ENCODE peak calls at places on chromosomes 16 and 17, in seven cellular contexts. One of them, this sample, is unnamed.

GRCh38 chr17:80596760-80597608 is 52.3 kb downstream of the RPTOR start:
- DNase-seq in cardiac muscle cell: no peak
- DNase-seq in upper lobe of right lung: no peak
- DNase-seq in A549: no peak
- DNase-seq in endodermal cell: peak; percentile 48
- DNase-seq in OCI-LY7: no peak
- DNase-seq in stomach: no peak
- DNase-seq in this sample: no peak

GRCh38 chr17:11300201-11300600 is 59.2 kb downstream of the SHISA6 start:
- DNase-seq in endodermal cell: no peak
- DNase-seq in OCI-LY7: no peak
- DNase-seq in stomach: no peak
- DNase-seq in cardiac muscle cell: no peak
- DNase-seq in upper lobe of right lung: no peak
- DNase-seq in A549: no peak
- DNase-seq in this sample: no peak

GRCh38 chr16:87305505-87306391 is 11.4 kb downstream of the C16orf95 start:
- DNase-seq in OCI-LY7: no peak
- DNase-seq in stomach: no peak
- DNase-seq in upper lobe of right lung: no peak
- DNase-seq in endodermal cell: peak; percentile 88
- DNase-seq in A549: no peak
- DNase-seq in cardiac muscle cell: no peak
- DNase-seq in this sample: no peak

GRCh38 chr17:10337136-10337535 is 35.7 kb downstream of the MYH13 start:
- DNase-seq in upper lobe of right lung: no peak
- DNase-seq in A549: no peak
- DNase-seq in endodermal cell: no peak
- DNase-seq in stomach: no peak
- DNase-seq in cardiac muscle cell: no peak
- DNase-seq in OCI-LY7: no peak
- DNase-seq in this sample: no peak

GRCh38 chr16:57623251-57624043 is 5.0 kb upstream of the ADGRG1 start:
- DNase-seq in OCI-LY7: no peak
- DNase-seq in upper lobe of right lung: peak; percentile 70
- DNase-seq in cardiac muscle cell: no peak
- DNase-seq in endodermal cell: peak; percentile 80
- DNase-seq in A549: peak; percentile 47
- DNase-seq in stomach: peak; percentile 78
- DNase-seq in this sample: no peak

GRCh38 chr16:85436207-85436606 is 176.9 kb upstream of the GSE1 start:
- DNase-seq in A549: no peak
- DNase-seq in stomach: no peak
- DNase-seq in endodermal cell: peak; percentile 73
- DNase-seq in upper lobe of right lung: no peak
- DNase-seq in OCI-LY7: no peak
- DNase-seq in cardiac muscle cell: no peak
- DNase-seq in this sample: no peak

GRCh38 chr16:14456793-14457481 is 173.1 kb downstream of the PARN start:
- DNase-seq in endodermal cell: no peak
- DNase-seq in stomach: no peak
- DNase-seq in cardiac muscle cell: no peak
- DNase-seq in A549: no peak
- DNase-seq in upper lobe of right lung: no peak
- DNase-seq in OCI-LY7: no peak
- DNase-seq in this sample: no peak

GRCh38 chr17:32009262-32009542 is 2.0 kb downstream of the LRRC37B start:
- DNase-seq in A549: no peak
- DNase-seq in cardiac muscle cell: no peak
- DNase-seq in OCI-LY7: no peak
- DNase-seq in upper lobe of right lung: no peak
- DNase-seq in endodermal cell: no peak
- DNase-seq in stomach: no peak
- DNase-seq in this sample: no peak

GRCh38 chr16:28097500-28097899 is 34.0 kb upstream of the GSG1L start:
- DNase-seq in A549: no peak
- DNase-seq in endodermal cell: no peak
- DNase-seq in OCI-LY7: no peak
- DNase-seq in upper lobe of right lung: peak; percentile 51
- DNase-seq in stomach: no peak
- DNase-seq in cardiac muscle cell: no peak
- DNase-seq in this sample: no peak

GRCh38 chr17:57685499-57686132 is 59.5 kb downstream of the CCDC182 start:
- DNase-seq in stomach: no peak
- DNase-seq in endodermal cell: peak; percentile 51
- DNase-seq in A549: no peak
- DNase-seq in cardiac muscle cell: no peak
- DNase-seq in OCI-LY7: no peak
- DNase-seq in upper lobe of right lung: no peak
- DNase-seq in this sample: no peak

GRCh38 chr17:58373003-58373402 is 21.0 kb upstream of the SUPT4H1 start:
- DNase-seq in stomach: no peak
- DNase-seq in cardiac muscle cell: no peak
- DNase-seq in upper lobe of right lung: no peak
- DNase-seq in A549: no peak
- DNase-seq in endodermal cell: no peak
- DNase-seq in OCI-LY7: no peak
- DNase-seq in this sample: no peak

GRCh38 chr17:19364699-19365498 is 2.4 kb upstream of the B9D1 start:
- DNase-seq in stomach: no peak
- DNase-seq in endodermal cell: peak; percentile 52
- DNase-seq in OCI-LY7: no peak
- DNase-seq in cardiac muscle cell: peak; percentile 53
- DNase-seq in upper lobe of right lung: peak; percentile 54
- DNase-seq in A549: no peak
- DNase-seq in this sample: no peak

GRCh38 chr17:66713533-66714042 is 121.3 kb upstream of the CACNG5 start:
- DNase-seq in A549: no peak
- DNase-seq in upper lobe of right lung: no peak
- DNase-seq in OCI-LY7: no peak
- DNase-seq in endodermal cell: no peak
- DNase-seq in cardiac muscle cell: peak; percentile 68
- DNase-seq in stomach: no peak
- DNase-seq in this sample: no peak

GRCh38 chr17:74979408-74980146 is 7.0 kb upstream of the HID1 start:
- DNase-seq in upper lobe of right lung: no peak
- DNase-seq in stomach: no peak
- DNase-seq in endodermal cell: peak; percentile 43
- DNase-seq in OCI-LY7: no peak
- DNase-seq in A549: no peak
- DNase-seq in cardiac muscle cell: no peak
- DNase-seq in this sample: no peak

GRCh38 chr16:24010440-24011089 is 174.8 kb downstream of the PRKCB start:
- DNase-seq in endodermal cell: peak; percentile 88
- DNase-seq in stomach: peak; percentile 85
- DNase-seq in OCI-LY7: peak; percentile 91
- DNase-seq in upper lobe of right lung: peak; percentile 79
- DNase-seq in A549: peak; percentile 48
- DNase-seq in cardiac muscle cell: peak; percentile 91
- DNase-seq in this sample: peak; percentile 77

GRCh38 chr16:70495425-70496182 is 27.8 kb downstream of the COG4 start:
- DNase-seq in upper lobe of right lung: no peak
- DNase-seq in endodermal cell: no peak
- DNase-seq in A549: no peak
- DNase-seq in stomach: no peak
- DNase-seq in cardiac muscle cell: no peak
- DNase-seq in OCI-LY7: no peak
- DNase-seq in this sample: no peak

GRCh38 chr17:6187836-6188235 is 117.7 kb downstream of the WSCD1 start:
- DNase-seq in upper lobe of right lung: no peak
- DNase-seq in cardiac muscle cell: no peak
- DNase-seq in stomach: no peak
- DNase-seq in endodermal cell: peak; percentile 47
- DNase-seq in A549: no peak
- DNase-seq in OCI-LY7: no peak
- DNase-seq in this sample: no peak

GRCh38 chr16:88002211-88002610 is 51.0 kb downstream of the BANP start:
- DNase-seq in endodermal cell: no peak
- DNase-seq in upper lobe of right lung: no peak
- DNase-seq in A549: no peak
- DNase-seq in OCI-LY7: no peak
- DNase-seq in stomach: peak; percentile 13
- DNase-seq in cardiac muscle cell: no peak
- DNase-seq in this sample: no peak

GRCh38 chr16:14405611-14406537 is 224.2 kb downstream of the PARN start:
- DNase-seq in endodermal cell: peak; percentile 97
- DNase-seq in OCI-LY7: peak; percentile 78
- DNase-seq in upper lobe of right lung: no peak
- DNase-seq in A549: no peak
- DNase-seq in stomach: peak; percentile 33
- DNase-seq in cardiac muscle cell: peak; percentile 36
- DNase-seq in this sample: no peak

GRCh38 chr16:56606071-56606687 is 2.2 kb upstream of the MT2A start:
- DNase-seq in endodermal cell: no peak
- DNase-seq in stomach: no peak
- DNase-seq in OCI-LY7: no peak
- DNase-seq in A549: peak; percentile 51
- DNase-seq in cardiac muscle cell: no peak
- DNase-seq in upper lobe of right lung: no peak
- DNase-seq in this sample: no peak

DNA sequence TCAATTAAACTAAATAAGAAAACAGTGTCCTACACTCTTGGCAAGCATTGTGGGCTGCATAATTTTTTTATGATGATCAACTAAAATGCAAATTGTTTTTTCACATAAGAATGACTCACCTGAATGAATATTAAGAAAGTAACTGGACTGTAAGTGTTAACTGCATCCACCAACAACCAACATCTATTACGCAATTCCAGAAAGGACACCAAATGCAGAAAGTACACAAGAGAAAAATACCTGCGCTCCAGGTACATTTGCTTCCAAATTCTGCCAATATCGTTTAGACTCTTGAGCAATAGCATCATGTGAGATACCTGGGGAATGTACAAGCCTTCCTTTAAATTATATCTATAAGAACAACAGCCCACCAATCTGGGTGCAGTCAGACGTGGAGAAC is 19.8 kb upstream of the TXNDC11 start:
- DNase-seq in A549: no peak
- DNase-seq in stomach: no peak
- DNase-seq in upper lobe of right lung: no peak
- DNase-seq in cardiac muscle cell: no peak
- DNase-seq in endodermal cell: no peak
- DNase-seq in OCI-LY7: no peak
- DNase-seq in this sample: no peak
- H3K4me1 ChIP-seq in A549: peaks cover 20% of the 10 kb centered on the region
- H3K4me1 ChIP-seq in stomach: peaks cover 26% of the 10 kb centered on the region
- H3K4me1 ChIP-seq in upper lobe of right lung: peaks cover 17% of the 10 kb centered on the region
- H3K4me1 ChIP-seq in cardiac muscle cell: no peaks in the 10 kb centered on the region
- H3K4me1 ChIP-seq in endodermal cell: no peaks in the 10 kb centered on the region
- H3K4me1 ChIP-seq in OCI-LY7: peaks cover 4% of the 10 kb centered on the region
- H3K4me1 ChIP-seq in this sample: no peaks in the 10 kb centered on the region

GRCh38 chr17:5181509-5182305 is 10.0 kb downstream of the ZNF594 start:
- DNase-seq in stomach: no peak
- DNase-seq in A549: no peak
- DNase-seq in upper lobe of right lung: no peak
- DNase-seq in OCI-LY7: no peak
- DNase-seq in endodermal cell: peak; percentile 3
- DNase-seq in cardiac muscle cell: no peak
- DNase-seq in this sample: no peak
- H3K9me3 ChIP-seq in stomach: peaks cover 100% of the 10 kb centered on the region
- H3K9me3 ChIP-seq in A549: peaks cover 100% of the 10 kb centered on the region
- H3K9me3 ChIP-seq in upper lobe of right lung: peaks cover 88% of the 10 kb centered on the region
- H3K9me3 ChIP-seq in OCI-LY7: peaks cover 39% of the 10 kb centered on the region
- H3K9me3 ChIP-seq in endodermal cell: peaks cover 98% of the 10 kb centered on the region
- H3K9me3 ChIP-seq in cardiac muscle cell: peaks cover 13% of the 10 kb centered on the region
- H3K9me3 ChIP-seq in this sample: peaks cover 35% of the 10 kb centered on the region

GRCh38 chr17:77513045-77513444 is 372.3 kb downstream of the SEC14L1 start:
- DNase-seq in endodermal cell: peak; percentile 5
- DNase-seq in OCI-LY7: no peak
- DNase-seq in stomach: no peak
- DNase-seq in cardiac muscle cell: no peak
- DNase-seq in A549: no peak
- DNase-seq in upper lobe of right lung: no peak
- DNase-seq in this sample: no peak

GRCh38 chr17:77511514-77512061 is 370.8 kb downstream of the SEC14L1 start:
- DNase-seq in stomach: no peak
- DNase-seq in cardiac muscle cell: no peak
- DNase-seq in OCI-LY7: no peak
- DNase-seq in A549: no peak
- DNase-seq in endodermal cell: no peak
- DNase-seq in upper lobe of right lung: no peak
- DNase-seq in this sample: no peak

GRCh38 chr17:77509599-77509998 is 368.8 kb downstream of the SEC14L1 start:
- DNase-seq in stomach: no peak
- DNase-seq in endodermal cell: no peak
- DNase-seq in OCI-LY7: no peak
- DNase-seq in cardiac muscle cell: no peak
- DNase-seq in A549: no peak
- DNase-seq in upper lobe of right lung: no peak
- DNase-seq in this sample: no peak

GRCh38 chr17:77510133-77510796 is 369.5 kb downstream of the SEC14L1 start:
- DNase-seq in cardiac muscle cell: no peak
- DNase-seq in A549: no peak
- DNase-seq in stomach: no peak
- DNase-seq in upper lobe of right lung: peak; percentile 51
- DNase-seq in endodermal cell: peak; percentile 30
- DNase-seq in OCI-LY7: no peak
- DNase-seq in this sample: no peak

DNA sequence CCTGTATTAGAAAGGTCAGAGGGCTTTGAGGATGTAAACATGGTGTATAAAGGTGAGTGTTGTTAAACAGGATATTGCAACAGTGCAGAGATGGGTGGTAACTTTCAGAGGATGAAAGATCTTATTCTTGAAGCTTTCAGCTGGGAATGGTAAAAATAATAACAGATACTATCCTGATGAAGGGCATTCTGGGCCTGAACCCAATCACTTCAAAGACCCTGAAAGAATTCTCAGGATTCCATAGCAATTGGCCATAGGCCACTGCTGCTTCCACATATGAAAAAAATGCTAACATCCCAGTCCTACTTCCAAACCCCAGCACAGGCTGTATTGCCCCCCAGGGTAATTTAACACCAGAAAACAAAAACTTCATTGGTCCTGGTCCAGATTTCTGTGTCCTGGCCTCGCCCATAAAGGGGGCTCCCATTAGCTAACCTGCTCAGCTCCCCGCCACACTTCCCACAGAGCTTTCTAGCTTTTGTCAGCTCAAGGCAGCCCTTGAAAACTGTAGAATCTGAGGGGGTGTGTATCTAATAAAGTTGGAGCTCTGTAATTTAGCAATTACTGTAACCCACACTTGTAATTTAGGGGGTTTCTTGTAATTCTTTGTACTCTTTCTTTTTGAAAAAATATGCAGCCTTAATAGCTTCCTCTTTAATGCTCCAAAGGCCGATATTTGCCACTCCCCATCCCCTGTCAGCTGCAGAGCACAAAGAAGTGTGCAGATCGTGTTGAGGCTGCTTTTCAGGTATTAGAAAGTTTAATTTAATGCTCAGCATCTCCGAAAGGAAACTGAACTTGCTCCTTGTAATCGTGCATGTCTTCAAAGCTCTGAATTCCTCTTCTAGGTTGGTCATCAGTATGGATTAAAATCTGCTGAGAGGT is 371.5 kb downstream of the SEC14L1 start:
- DNase-seq in stomach: no peak
- DNase-seq in cardiac muscle cell: no peak
- DNase-seq in OCI-LY7: no peak
- DNase-seq in A549: no peak
- DNase-seq in upper lobe of right lung: peak; percentile 19
- DNase-seq in endodermal cell: peak; percentile 14
- DNase-seq in this sample: no peak
- H3K4me3 ChIP-seq in stomach: no peak overlapping the region
- H3K4me3 ChIP-seq in cardiac muscle cell: no peak overlapping the region
- H3K4me3 ChIP-seq in OCI-LY7: no peak overlapping the region
- H3K4me3 ChIP-seq in A549: no peak overlapping the region
- H3K4me3 ChIP-seq in upper lobe of right lung: no peak overlapping the region
- H3K4me3 ChIP-seq in endodermal cell: no peak overlapping the region
- H3K4me3 ChIP-seq in this sample: no peak overlapping the region

GRCh38 chr17:39868554-39868942 is 546 bp downstream of the ZPBP2 start:
- DNase-seq in OCI-LY7: no peak
- DNase-seq in endodermal cell: no peak
- DNase-seq in stomach: no peak
- DNase-seq in A549: no peak
- DNase-seq in cardiac muscle cell: no peak
- DNase-seq in upper lobe of right lung: no peak
- DNase-seq in this sample: no peak
- H3K4me1 ChIP-seq in OCI-LY7: peaks cover 69% of the 10 kb centered on the region
- H3K4me1 ChIP-seq in endodermal cell: no peaks in the 10 kb centered on the region
- H3K4me1 ChIP-seq in stomach: peaks cover 13% of the 10 kb centered on the region
- H3K4me1 ChIP-seq in A549: peaks cover 9% of the 10 kb centered on the region
- H3K4me1 ChIP-seq in cardiac muscle cell: no peaks in the 10 kb centered on the region
- H3K4me1 ChIP-seq in upper lobe of right lung: peaks cover 10% of the 10 kb centered on the region
- H3K4me1 ChIP-seq in this sample: peaks cover 38% of the 10 kb centered on the region

This sample was measured in CD4-positive, alpha-beta memory T cell.